ENCODE peak calls at places on chromosomes 3 and 15, in five cellular contexts. C, G, I, N and E are unnamed samples.

GRCh38 chr3:128703561-128703960 is 22.4 kb upstream of the RAB7A start:
- DNase-seq in C (no peak), G (no peak), I (no peak), N (no peak), E (no peak)

GRCh38 chr3:177538064-177538742 is 340.9 kb upstream of the TBL1XR1 start:
- DNase-seq in C (peak; percentile 34), G (peak; percentile 72), I (peak; percentile 82), N (peak; percentile 94), E (peak; percentile 87)

GRCh38 chr3:127406309-127407025 is 118.6 kb upstream of the PRR20G start:
- DNase-seq in C (peak; percentile 5), G (peak; percentile 2), I (peak; percentile 1), N (peak; percentile 11), E (no peak)

GRCh38 chr15:82999905-83000671 is 11.4 kb downstream of the C15orf40 start:
- DNase-seq in C (no peak), G (no peak), I (peak; percentile 60), N (peak; percentile 83), E (peak; percentile 85)

GRCh38 chr3:195440379-195440778 is 2.4 kb downstream of the ACAP2 start:
- DNase-seq in C (no peak), G (no peak), I (no peak), N (no peak), E (no peak)

GRCh38 chr15:48190932-48191573 is 412 bp upstream of the CTXN2 start:
- DNase-seq in C (peak; percentile 23), G (peak; percentile 57), I (peak; percentile 69), N (peak; percentile 76), E (peak; percentile 79)

GRCh38 chr3:119524931-119525662 is 26.8 kb downstream of the TIMMDC1 start:
- DNase-seq in C (no peak), G (no peak), I (peak; percentile 22), N (peak; percentile 43), E (peak; percentile 53)

GRCh38 chr3:54882114-54882833 is 45.6 kb downstream of the LRTM1 start:
- DNase-seq in C (no peak), G (no peak), I (peak; percentile 99), N (peak; percentile 89), E (peak; percentile 92)

GRCh38 chr15:63615935-63616334 is 18.7 kb downstream of the FBXL22 start:
- DNase-seq in C (no peak), G (no peak), I (no peak), N (no peak), E (no peak)

GRCh38 chr3:112027839-112028238 is 6.7 kb upstream of the TMPRSS7 start:
- DNase-seq in C (no peak), G (peak; percentile 24), I (no peak), N (peak; percentile 15), E (no peak)

GRCh38 chr3:4985330-4986174 is 6.3 kb downstream of the BHLHE40 start:
- DNase-seq in C (peak; percentile 56), G (peak; percentile 69), I (peak; percentile 91), N (peak; percentile 61), E (peak; percentile 80)

GRCh38 chr15:83305696-83306291 is 21.3 kb upstream of the BNC1 start:
- DNase-seq in C (no peak), G (no peak), I (peak; percentile 76), N (peak; percentile 37), E (peak; percentile 17)

GRCh38 chr15:29677450-29677849 is 144.8 kb downstream of the TJP1 start:
- DNase-seq in C (no peak), G (no peak), I (no peak), N (no peak), E (no peak)

GRCh38 chr3:113698891-113699465 is 2.5 kb upstream of the USF3 start:
- DNase-seq in C (peak; percentile 32), G (peak; percentile 10), I (peak; percentile 27), N (peak; percentile 35), E (peak; percentile 33)

GRCh38 chr3:74537164-74537563 is 77.3 kb downstream of the CNTN3 start:
- DNase-seq in C (peak; percentile 27), G (peak; percentile 7), I (peak; percentile 47), N (peak; percentile 80), E (peak; percentile 82)

GRCh38 chr3:10015476-10015904 is 10.7 kb upstream of the FANCD2 start:
- DNase-seq in C (peak; percentile 95), G (peak; percentile 91), I (peak; percentile 96), N (peak; percentile 99), E (peak; percentile 99)

GRCh38 chr3:191350389-191351090 is 20.2 kb upstream of the UTS2B start:
- DNase-seq in C (peak; percentile 22), G (no peak), I (peak; percentile 52), N (peak; percentile 60), E (peak; percentile 51)

GRCh38 chr3:7650466-7650865 is 789.6 kb downstream of the GRM7 start:
- DNase-seq in C (no peak), G (no peak), I (no peak), N (no peak), E (no peak)

GRCh38 chr15:66805207-66805975 is 103.4 kb downstream of the SMAD6 start:
- DNase-seq in C (no peak), G (no peak), I (no peak), N (no peak), E (no peak)
- H3K4me3 ChIP-seq in C (no peak overlapping the region), G (no peak overlapping the region), I (no peak overlapping the region), N (no peak overlapping the region), E (no peak overlapping the region)

GRCh38 chr3:9014189-9014588 is 50.9 kb upstream of the RAD18 start:
- DNase-seq in C (no peak), G (no peak), I (peak; percentile 13), N (peak; percentile 34), E (peak; percentile 64)
- TF ChIP-seq CTCF in C (no peak), G (peak; percentile 7), I (no peak), N (peak; percentile 8), E (peak; percentile 43)

GRCh38 chr3:38648659-38649499 is 608 bp downstream of the SCN5A start:
- DNase-seq in C (no peak), G (no peak), I (no peak), N (no peak), E (no peak)
- H3K4me3 ChIP-seq in C (peak overlapping the region; percentile 34), G (peak overlapping the region; percentile 59), I (peak overlapping the region; percentile 40), N (peak overlapping the region; percentile 51), E (peak overlapping the region; percentile 47)

GRCh38 chr3:52051444-52051843 is 4.9 kb downstream of the DUSP7 start:
- DNase-seq in C (no peak), G (no peak), I (no peak), N (no peak), E (no peak)

GRCh38 chr3:52054689-52055511 is 1.5 kb downstream of the DUSP7 start:
- DNase-seq in C (no peak), G (peak; percentile 14), I (no peak), N (no peak), E (no peak)

GRCh38 chr3:52050571-52050970 is 5.8 kb downstream of the DUSP7 start:
- DNase-seq in C (no peak), G (no peak), I (no peak), N (no peak), E (no peak)

GRCh38 chr3:52053307-52054304 is 2.8 kb downstream of the DUSP7 start:
- DNase-seq in C (peak; percentile 44), G (peak; percentile 49), I (no peak), N (peak; percentile 36), E (peak; percentile 64)

DNA sequence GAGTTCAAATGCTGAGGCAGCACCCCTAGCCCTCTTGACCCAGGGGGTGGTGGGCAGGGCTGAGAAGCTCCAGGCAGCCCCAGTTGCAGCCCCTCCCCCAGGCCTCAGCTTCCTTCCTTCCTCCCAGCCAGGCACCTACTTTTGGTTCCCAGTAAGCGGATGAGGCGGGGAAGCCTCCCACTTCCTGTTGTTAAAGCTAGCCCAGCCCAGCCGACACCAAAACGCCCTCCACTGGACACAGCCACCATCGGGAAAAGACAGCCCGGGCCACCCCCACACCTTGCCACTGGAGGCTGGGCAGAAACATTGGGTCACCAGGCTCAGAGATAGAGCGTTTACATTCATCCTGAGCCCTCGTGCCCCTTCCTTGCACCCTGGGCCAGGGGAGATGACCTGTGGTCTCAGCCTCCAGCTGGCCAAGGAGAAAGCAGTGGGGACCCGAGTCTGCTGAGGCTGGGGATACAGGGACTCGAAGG is 3.5 kb downstream of the DUSP7 start:
- DNase-seq in C (peak; percentile 81), G (peak; percentile 96), I (peak; percentile 79), N (peak; percentile 85), E (peak; percentile 78)
- TF ChIP-seq CTCF in C (peak; percentile 12), G (peak; percentile 52), I (peak; percentile 49), N (peak; percentile 60), E (peak; percentile 60)

GRCh38 chr3:14425574-14426304 is 23.3 kb downstream of the SLC6A6 start:
- DNase-seq in C (no peak), G (no peak), I (peak; percentile 30), N (no peak), E (no peak)
- H3K4me3 ChIP-seq in C (no peak overlapping the region), G (no peak overlapping the region), I (no peak overlapping the region), N (no peak overlapping the region), E (no peak overlapping the region)

GRCh38 chr15:92151741-92152140 is 241.9 kb upstream of the ST8SIA2 start:
- DNase-seq in C (no peak), G (no peak), I (no peak), N (no peak), E (no peak)

GRCh38 chr15:92149029-92149428 is 244.7 kb upstream of the ST8SIA2 start:
- DNase-seq in C (no peak), G (no peak), I (no peak), N (no peak), E (no peak)

GRCh38 chr15:92152983-92153382 is 240.7 kb upstream of the ST8SIA2 start:
- DNase-seq in C (no peak), G (no peak), I (no peak), N (no peak), E (no peak)

GRCh38 chr15:92143765-92144164 is 249.9 kb upstream of the ST8SIA2 start:
- DNase-seq in C (no peak), G (no peak), I (no peak), N (no peak), E (no peak)

GRCh38 chr15:92149469-92149868 is 244.2 kb upstream of the ST8SIA2 start:
- DNase-seq in C (no peak), G (no peak), I (no peak), N (no peak), E (no peak)
- TF ChIP-seq CTCF in C (no peak), G (no peak), I (no peak), N (no peak), E (no peak)

GRCh38 chr15:80440024-80440423 is 35.8 kb downstream of the ARNT2 start:
- DNase-seq in C (no peak), G (no peak), I (no peak), N (no peak), E (no peak)
- H3K4me3 ChIP-seq in C (no peak overlapping the region), G (no peak overlapping the region), I (no peak overlapping the region), N (no peak overlapping the region), E (no peak overlapping the region)

GRCh38 chr15:70493787-70494514 is 269.4 kb downstream of the UACA start:
- DNase-seq in C (no peak), G (no peak), I (peak; percentile 62), N (no peak), E (peak; percentile 50)
- TF ChIP-seq CTCF in C (no peak), G (no peak), I (no peak), N (no peak), E (no peak)